ENCODE peak calls at places on chromosomes 5 and 9, in seven cellular contexts. I is cardiac muscle cell; H is kidney epithelial cell; J is HL-60; W is hepatocyte; M is retinal pigment epithelial cell; E is CD8-positive, alpha-beta T cell. A is an unnamed sample.
A peak's percentile ranks its signal among the peaks of the same experiment; 100 is the strongest.

GRCh38 chr5:158952951-158953350 is 146.8 kb downstream of the EBF1 start:
- DNase-seq in J (no peak), H (no peak), M (no peak), I (no peak), W (no peak), E (no peak), A (no peak)

GRCh38 chr5:146447734-146448380 is 724 bp downstream of the TCERG1 start:
- DNase-seq in I (no peak), M (no peak), W (peak; percentile 37), H (no peak), E (no peak), J (peak; percentile 42), A (no peak)

GRCh38 chr5:173435543-173435942 is 107.3 kb upstream of the STC2 start:
- DNase-seq in H (no peak), J (no peak), W (no peak), M (no peak), I (no peak), E (no peak), A (no peak)

GRCh38 chr5:136057401-136057951 is 28.7 kb downstream of the TGFBI start:
- DNase-seq in W (no peak), M (no peak), E (no peak), J (no peak), I (no peak), H (no peak), A (no peak)

GRCh38 chr9:130265431-130266235 is at the start of gene HMCN2:
- DNase-seq in E (no peak), J (no peak), W (peak; percentile 66), M (no peak), H (no peak), I (peak; percentile 66), A (no peak)

GRCh38 chr5:65926893-65927292 is 518 bp downstream of the ERBIN start:
- DNase-seq in H (no peak), E (no peak), I (peak; percentile 47), W (peak; percentile 33), J (no peak), M (no peak), A (no peak)

GRCh38 chr5:167207081-167207480 is 1084.4 kb upstream of the WWC1 start:
- DNase-seq in W (no peak), M (no peak), H (no peak), I (no peak), E (no peak), J (no peak), A (no peak)

GRCh38 chr5:172721455-172722308 is 49.3 kb downstream of the DUSP1 start:
- DNase-seq in I (no peak), E (no peak), W (no peak), H (no peak), M (no peak), J (no peak), A (no peak)

GRCh38 chr5:149221326-149221725 is 50.3 kb upstream of the AFAP1L1 start:
- DNase-seq in M (no peak), J (no peak), E (no peak), H (no peak), I (no peak), W (no peak), A (no peak)

GRCh38 chr9:122158202-122158601 is 1.4 kb downstream of the NDUFA8 start:
- DNase-seq in J (peak; percentile 61), W (peak; percentile 51), M (no peak), E (no peak), H (no peak), I (peak; percentile 24), A (peak; percentile 31)

GRCh38 chr9:134492721-134493470 is 148.7 kb upstream of the COL5A1 start:
- DNase-seq in H (no peak), I (no peak), M (no peak), W (no peak), J (no peak), E (no peak), A (no peak)

GRCh38 chr9:76576344-76576743 is 117.4 kb downstream of the GCNT1 start:
- DNase-seq in I (no peak), W (peak; percentile 67), M (peak; percentile 73), J (peak; percentile 95), H (peak; percentile 83), E (peak; percentile 41), A (peak; percentile 81)

GRCh38 chr5:106587-106986 is 14.6 kb downstream of the PLEKHG4B start:
- DNase-seq in E (no peak), I (peak; percentile 72), W (no peak), J (no peak), H (no peak), M (no peak), A (no peak)

GRCh38 chr9:38118862-38119435 is 49.9 kb upstream of the SHB start:
- DNase-seq in H (no peak), E (no peak), W (no peak), M (no peak), I (no peak), J (peak; percentile 18), A (no peak)

GRCh38 chr5:122067330-122067885 is 10.7 kb downstream of the LOX start:
- DNase-seq in I (no peak), E (no peak), M (no peak), H (no peak), W (no peak), J (no peak), A (no peak)

GRCh38 chr5:155082401-155082800 is 68.8 kb downstream of the KIF4B start:
- DNase-seq in I (no peak), H (peak; percentile 57), E (no peak), J (no peak), W (no peak), M (peak; percentile 40), A (no peak)

GRCh38 chr9:34577635-34578240 is 11.8 kb downstream of the CNTFR start:
- DNase-seq in W (peak; percentile 61), E (no peak), J (no peak), H (no peak), I (no peak), M (no peak), A (no peak)

GRCh38 chr9:98848450-98849149 is 41.1 kb downstream of the GALNT12 start:
- DNase-seq in M (peak; percentile 55), E (peak; percentile 54), H (peak; percentile 93), J (peak; percentile 85), W (peak; percentile 95), I (peak; percentile 91), A (peak; percentile 52)

GRCh38 chr5:7762267-7762666 is 88.7 kb downstream of the CFAP90 start:
- DNase-seq in J (no peak), I (no peak), M (no peak), H (no peak), E (no peak), W (no peak), A (no peak)
- TF ChIP-seq CTCF in J (no peak), I (no peak), M (no peak), H (no peak), E (no peak), W (no peak), A (peak; percentile 33)

GRCh38 chr5:91212336-91213092 is 170.6 kb downstream of the ARRDC3 start:
- DNase-seq in E (no peak), I (no peak), J (no peak), W (peak; percentile 83), H (peak; percentile 44), M (no peak), A (no peak)
- H3K4me3 ChIP-seq in E (no peak overlapping the region), I (no peak overlapping the region), J (no peak overlapping the region), W (no peak overlapping the region), H (no peak overlapping the region), M (no peak overlapping the region), A (no peak overlapping the region)

DNA sequence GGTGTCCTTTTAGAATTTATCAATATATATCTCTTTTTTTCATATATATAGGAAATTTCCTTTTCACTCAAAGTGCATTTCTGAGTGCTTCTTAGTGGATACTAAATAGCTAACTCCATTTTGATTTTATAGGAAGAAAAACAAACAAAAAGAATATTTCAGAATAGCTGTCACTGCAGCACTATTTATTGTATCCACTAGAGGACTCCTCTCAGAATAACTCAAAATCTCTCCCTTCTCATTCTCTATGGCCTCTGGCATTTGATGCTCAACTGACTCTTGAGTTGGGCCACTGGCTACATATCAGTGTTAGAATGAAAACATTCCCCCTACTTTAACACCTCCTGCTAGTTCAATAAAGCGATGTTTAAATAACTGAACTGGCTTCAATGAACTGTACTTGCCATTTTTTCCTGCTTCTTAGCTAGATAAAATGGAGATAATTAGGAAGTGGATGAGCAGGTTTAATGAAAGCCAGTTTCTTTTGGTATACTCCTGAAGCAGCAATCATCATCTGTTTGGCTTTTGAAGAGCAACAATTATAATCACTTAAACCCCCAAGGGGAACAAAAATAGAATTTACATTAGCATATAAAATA is 16.6 kb upstream of the ELAVL2 start:
- DNase-seq in I (no peak), W (no peak), M (no peak), E (no peak), H (no peak), J (no peak), A (no peak)
- TF ChIP-seq CTCF in I (no peak), W (no peak), M (peak; percentile 32), E (no peak), H (no peak), J (no peak), A (no peak)

GRCh38 chr5:100900142-100900795 is 2.8 kb downstream of the ST8SIA4 start:
- DNase-seq in H (no peak), M (no peak), J (peak; percentile 42), W (peak; percentile 28), I (peak; percentile 5), E (peak; percentile 23), A (no peak)
- H3K4me3 ChIP-seq in H (peak overlapping the region; percentile 57), M (peak overlapping the region; percentile 61), J (peak overlapping the region; percentile 78), W (peak overlapping the region; percentile 41), I (peak overlapping the region; percentile 28), E (peak overlapping the region; percentile 66), A (peak overlapping the region; percentile 88)

GRCh38 chr9:137303893-137304382 is 1.9 kb upstream of the NRARP start:
- DNase-seq in M (no peak), J (no peak), I (no peak), W (no peak), E (no peak), H (no peak), A (no peak)
- TF ChIP-seq CTCF in M (no peak), J (no peak), I (no peak), W (no peak), E (no peak), H (no peak), A (no peak)

DNA sequence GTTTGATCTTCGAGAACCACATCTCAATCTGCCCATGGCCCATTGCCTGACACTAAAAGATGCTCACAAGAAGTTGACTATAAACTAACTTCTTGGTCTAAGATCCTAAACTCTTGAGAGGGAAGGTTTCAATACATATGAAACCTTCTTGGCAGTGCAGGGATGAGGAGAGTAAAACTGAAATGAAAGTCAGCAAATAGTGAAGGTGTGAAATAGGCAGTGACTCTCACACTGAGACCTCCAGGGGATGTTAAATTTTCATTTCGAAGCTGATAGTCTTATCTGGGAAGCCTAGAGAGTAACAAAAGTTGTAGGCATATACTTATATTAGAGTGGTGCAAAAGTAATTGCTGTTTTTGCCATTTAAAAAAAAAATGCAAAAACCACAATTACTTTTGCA is 974 bp upstream of the CYSTM1 start:
- DNase-seq in H (no peak), J (no peak), W (no peak), M (no peak), I (no peak), E (no peak), A (no peak)
- H3K4me3 ChIP-seq in H (no peak overlapping the region), J (no peak overlapping the region), W (no peak overlapping the region), M (no peak overlapping the region), I (peak overlapping the region; percentile 84), E (no peak overlapping the region), A (no peak overlapping the region)

GRCh38 chr9:104494808-104495207 is 9.3 kb upstream of the OR13F1 start:
- DNase-seq in J (no peak), H (no peak), E (no peak), M (no peak), I (peak; percentile 2), W (no peak), A (no peak)
- TF ChIP-seq CTCF in J (no peak), H (peak; percentile 25), E (no peak), M (peak; percentile 42), I (no peak), W (peak; percentile 45), A (peak; percentile 27)

GRCh38 chr9:21564186-21564585 is 82.1 kb upstream of the IFNE start:
- DNase-seq in I (no peak), E (no peak), M (no peak), H (no peak), W (no peak), J (no peak), A (no peak)
- H3K4me3 ChIP-seq in I (no peak overlapping the region), E (no peak overlapping the region), M (no peak overlapping the region), H (no peak overlapping the region), W (no peak overlapping the region), J (no peak overlapping the region), A (no peak overlapping the region)